ENCODE peak calls at places on chromosomes 3 and 15, in seven cellular contexts. K, M, A, R, P, F and D are unnamed samples.

GRCh38 chr3:32442766-32443165 is 51.1 kb downstream of the CMTM7 start:
- DNase-seq in M (no peak), R (no peak), K (peak; percentile 58), A (no peak), F (no peak), P (no peak), D (no peak)

GRCh38 chr3:54326951-54327350 is 204.6 kb downstream of the CACNA2D3 start:
- DNase-seq in P (peak; percentile 8), M (no peak), K (no peak), A (no peak), F (no peak), R (no peak), D (no peak)

GRCh38 chr3:122305818-122306621 is 19.0 kb upstream of the CSTA start:
- DNase-seq in M (peak; percentile 50), A (peak; percentile 65), R (no peak), P (no peak), F (no peak), K (no peak), D (no peak)

GRCh38 chr3:178736300-178736699 is 200.1 kb downstream of the KCNMB2 start:
- DNase-seq in R (no peak), K (no peak), F (no peak), P (no peak), A (no peak), M (no peak), D (no peak)

GRCh38 chr3:139121513-139122220 is 77.0 kb upstream of the PRR23C start:
- DNase-seq in K (peak; percentile 73), R (no peak), A (no peak), M (no peak), P (no peak), F (no peak), D (no peak)

GRCh38 chr15:83308671-83309070 is 24.2 kb upstream of the BNC1 start:
- DNase-seq in P (no peak), R (no peak), M (no peak), K (no peak), A (no peak), F (no peak), D (no peak)

GRCh38 chr3:194854290-194855024 is 168.8 kb downstream of the FAM43A start:
- DNase-seq in K (no peak), A (no peak), F (no peak), P (no peak), R (no peak), M (no peak), D (no peak)

GRCh38 chr15:87682527-87682926 is 574.0 kb downstream of the NTRK3 start:
- DNase-seq in K (no peak), A (no peak), P (no peak), M (no peak), F (no peak), R (no peak), D (no peak)

GRCh38 chr15:76626611-76627010 is 278.5 kb downstream of the SCAPER start:
- DNase-seq in K (no peak), A (no peak), P (no peak), R (no peak), F (no peak), M (no peak), D (no peak)

GRCh38 chr15:86558252-86558651 is 478.6 kb downstream of the AGBL1 start:
- DNase-seq in P (no peak), K (no peak), A (peak; percentile 84), F (no peak), M (no peak), R (no peak), D (no peak)

GRCh38 chr15:66749841-66750575 is 48.0 kb downstream of the SMAD6 start:
- DNase-seq in M (no peak), F (no peak), R (no peak), K (no peak), A (peak; percentile 80), P (no peak), D (no peak)

GRCh38 chr3:177935008-177935407 is 601.2 kb upstream of the KCNMB2 start:
- DNase-seq in A (peak; percentile 62), K (no peak), R (no peak), P (no peak), M (no peak), F (no peak), D (no peak)

GRCh38 chr15:85500729-85501128 is 120.3 kb downstream of the AKAP13 start:
- DNase-seq in A (no peak), P (no peak), M (no peak), R (no peak), K (peak; percentile 15), F (peak; percentile 58), D (peak; percentile 26)

GRCh38 chr15:88904808-88905327 is 8.3 kb downstream of the MFGE8 start:
- DNase-seq in F (peak; percentile 68), A (peak; percentile 91), R (peak; percentile 67), M (peak; percentile 86), P (peak; percentile 94), K (peak; percentile 70), D (peak; percentile 75)

GRCh38 chr15:83129791-83130190 is 22.3 kb downstream of the TM6SF1 start:
- DNase-seq in M (no peak), P (no peak), A (no peak), R (no peak), F (no peak), K (no peak), D (no peak)

GRCh38 chr3:85007195-85008094 is 48.7 kb downstream of the CADM2 start:
- DNase-seq in A (no peak), M (no peak), R (no peak), F (no peak), K (no peak), P (no peak), D (no peak)

GRCh38 chr15:43433160-43433559 is 59.8 kb downstream of the TP53BP1 start:
- DNase-seq in K (peak; percentile 51), M (no peak), A (no peak), P (no peak), R (no peak), F (no peak), D (no peak)

GRCh38 chr3:100972293-100972692 is 20.9 kb downstream of the ABI3BP start:
- DNase-seq in K (no peak), M (no peak), R (no peak), P (no peak), F (no peak), A (no peak), D (no peak)

GRCh38 chr15:59048897-59049296 is 56.0 kb upstream of the CCNB2 start:
- DNase-seq in M (no peak), K (no peak), A (no peak), R (no peak), P (no peak), F (no peak), D (no peak)

GRCh38 chr3:117439812-117440211 is 730.2 kb downstream of the TUSC7 start:
- DNase-seq in R (no peak), P (no peak), K (peak; percentile 45), F (peak; percentile 30), M (no peak), A (peak; percentile 71), D (peak; percentile 39)

GRCh38 chr3:106587581-106587980 is 718.8 kb upstream of the CBLB start:
- DNase-seq in P (no peak), M (no peak), R (no peak), K (no peak), A (no peak), F (no peak), D (no peak)

GRCh38 chr3:106588739-106589138 is 719.9 kb upstream of the CBLB start:
- DNase-seq in A (no peak), P (no peak), M (no peak), K (no peak), R (no peak), F (no peak), D (no peak)

GRCh38 chr3:106593381-106593780 is 724.6 kb upstream of the CBLB start:
- DNase-seq in P (no peak), F (no peak), R (no peak), M (no peak), K (no peak), A (no peak), D (no peak)

GRCh38 chr3:106590259-106590658 is 721.4 kb upstream of the CBLB start:
- DNase-seq in M (no peak), P (no peak), R (no peak), A (no peak), F (no peak), K (no peak), D (no peak)

GRCh38 chr3:106589306-106589942 is 720.6 kb upstream of the CBLB start:
- DNase-seq in R (no peak), A (no peak), K (peak; percentile 27), P (no peak), M (no peak), F (no peak), D (no peak)
- H3K9ac ChIP-seq in R (no peak overlapping the region), A (no peak overlapping the region), K (no peak overlapping the region), P (no peak overlapping the region), M (no peak overlapping the region), F (peak overlapping the region; percentile 29), D (no peak overlapping the region)

GRCh38 chr3:50341537-50341936 is 901 bp upstream of the RASSF1 start:
- DNase-seq in M (no peak), K (no peak), A (no peak), F (no peak), P (no peak), R (no peak), D (no peak)
- H2BK120ac ChIP-seq in M (no peak overlapping the region), K (no peak overlapping the region), A (no peak overlapping the region), F (no peak overlapping the region), P (no peak overlapping the region), R (no peak overlapping the region), D (no peak overlapping the region)

DNA sequence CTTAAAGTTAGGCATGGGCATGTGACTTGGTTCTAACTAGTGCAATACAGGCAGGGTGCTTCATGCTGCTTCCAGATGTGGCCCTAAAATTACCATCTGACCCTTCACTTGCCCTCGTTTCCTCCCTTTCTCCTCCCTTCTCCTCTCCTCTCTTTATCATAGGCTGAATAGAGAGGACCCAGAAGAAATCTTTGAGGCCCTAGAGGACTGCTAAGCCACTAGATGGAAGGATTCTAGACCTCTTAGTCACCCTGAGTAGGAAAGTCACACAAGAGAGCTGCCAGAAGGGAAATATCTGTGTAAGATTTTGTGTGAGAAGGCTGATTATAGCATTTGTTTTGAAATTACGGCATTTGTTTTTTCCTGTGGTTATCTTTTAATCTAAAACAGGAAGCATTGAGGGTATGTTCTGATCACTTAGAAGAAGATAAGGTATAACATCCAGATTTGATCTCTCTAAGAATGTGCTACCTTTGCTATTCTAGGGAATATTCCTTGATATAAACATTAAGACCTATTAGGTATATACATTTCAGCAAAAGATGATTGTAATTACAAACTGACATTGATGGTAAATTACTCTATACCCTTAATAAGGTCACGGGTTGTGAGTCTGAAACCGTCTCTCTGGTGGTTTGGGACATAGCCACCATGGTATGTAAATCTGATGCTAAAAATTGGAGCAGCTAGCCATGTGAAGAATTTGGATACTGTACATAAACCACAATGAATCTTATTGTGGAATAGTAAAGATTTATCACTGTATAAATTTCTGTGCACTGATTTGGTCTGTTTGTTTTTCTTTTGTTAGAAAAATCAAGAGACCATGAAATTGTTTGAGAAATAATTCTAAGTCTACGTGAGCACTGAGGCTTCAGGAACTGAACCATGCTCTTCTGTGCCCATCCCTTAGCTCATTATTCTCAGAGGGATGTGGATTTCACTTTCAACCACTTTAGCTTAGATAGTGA is 84.1 kb downstream of the TP63 start:
- DNase-seq in P (no peak), R (no peak), M (no peak), A (no peak), F (peak; percentile 74), K (peak; percentile 74), D (no peak)
- H3K4me2 ChIP-seq in P (no peak overlapping the region), R (no peak overlapping the region), M (no peak overlapping the region), A (no peak overlapping the region), F (no peak overlapping the region), K (peak overlapping the region; percentile 22), D (no peak overlapping the region)

DNA sequence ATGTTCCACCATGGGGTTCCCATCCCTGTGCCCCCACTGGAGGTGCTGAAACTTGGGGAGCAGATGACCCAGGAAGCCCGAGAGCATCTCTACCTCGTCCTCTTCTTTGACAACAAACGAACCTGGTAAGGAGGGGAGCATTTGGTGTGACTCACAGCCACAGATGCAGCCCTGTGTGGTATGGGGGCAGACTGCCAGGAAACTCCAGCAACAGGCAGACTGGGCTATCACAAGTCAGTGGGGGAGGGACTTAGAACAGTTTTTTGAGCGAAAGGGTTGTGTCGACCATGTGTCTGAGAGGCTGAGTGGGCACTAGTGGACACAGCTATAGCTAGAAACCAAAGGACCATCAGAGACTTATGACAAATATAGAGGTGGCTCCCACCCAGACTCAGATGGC is 3.4 kb upstream of the OGG1 start:
- DNase-seq in F (peak; percentile 72), P (no peak), K (peak; percentile 95), R (no peak), A (no peak), M (no peak), D (no peak)
- H3K9ac ChIP-seq in F (peak overlapping the region; percentile 32), P (no peak overlapping the region), K (no peak overlapping the region), R (no peak overlapping the region), A (no peak overlapping the region), M (no peak overlapping the region), D (no peak overlapping the region)